ENCODE peak calls at places on chromosomes 11 and 22, in five cellular contexts. F is bronchial epithelial cell, V is IMR-90, W is body of pancreas, H is AG09319. M is an unnamed sample.

GRCh38 chr11:11732116-11732515 is 109.7 kb upstream of the USP47 start:
- DNase-seq in W (no peak), H (no peak), F (peak; percentile 26), V (peak; percentile 54), M (no peak)

GRCh38 chr11:27395556-27396258 is 32.7 kb upstream of the CCDC34 start:
- DNase-seq in V (peak; percentile 76), F (peak; percentile 85), W (peak; percentile 41), H (no peak), M (peak; percentile 39)

GRCh38 chr11:33912405-33913361 is 20.8 kb upstream of the LMO2 start:
- DNase-seq in H (peak; percentile 51), W (no peak), V (peak; percentile 90), F (peak; percentile 95), M (no peak)

GRCh38 chr11:107770546-107770945 is 58.7 kb upstream of the SLN start:
- DNase-seq in F (no peak), V (peak; percentile 19), W (no peak), H (no peak), M (no peak)

GRCh38 chr11:14148653-14149273 is 186.2 kb downstream of the SPON1 start:
- DNase-seq in W (no peak), F (peak; percentile 57), V (peak; percentile 44), H (peak; percentile 22), M (no peak)

GRCh38 chr22:38754247-38755154 is 1.3 kb downstream of the SUN2 start:
- DNase-seq in W (peak; percentile 87), V (peak; percentile 43), H (no peak), F (peak; percentile 73), M (peak; percentile 74)

GRCh38 chr11:96246718-96247540 is 96.1 kb downstream of the MAML2 start:
- DNase-seq in H (no peak), V (peak; percentile 83), F (peak; percentile 67), W (no peak), M (no peak)

GRCh38 chr11:126413426-126413825 is 57.9 kb downstream of the ST3GAL4 start:
- DNase-seq in F (no peak), H (no peak), V (no peak), W (no peak), M (no peak)

GRCh38 chr22:50529416-50530279 is at the start of gene TYMP:
- DNase-seq in H (no peak), V (no peak), F (peak; percentile 32), W (peak; percentile 44), M (peak; percentile 87)

GRCh38 chr11:111407652-111408051 is 28.6 kb upstream of the POU2AF1 start:
- DNase-seq in H (no peak), F (no peak), W (no peak), V (no peak), M (no peak)

GRCh38 chr22:48299801-48300200 is 1527.9 kb downstream of the BRD1 start:
- DNase-seq in H (no peak), F (no peak), W (no peak), V (no peak), M (no peak)

GRCh38 chr11:111365722-111366559 is 13.1 kb downstream of the POU2AF1 start:
- DNase-seq in F (no peak), H (no peak), W (no peak), V (no peak), M (no peak)

GRCh38 chr11:62726156-62727006 is 876 bp downstream of the HNRNPUL2 start:
- DNase-seq in V (no peak), F (no peak), H (no peak), W (peak; percentile 34), M (no peak)

GRCh38 chr11:125999234-125999880 is 53.5 kb downstream of the VSIG10L2 start:
- DNase-seq in W (no peak), F (no peak), H (no peak), V (no peak), M (no peak)

GRCh38 chr11:44949160-44950035 is 1.3 kb downstream of the TP53I11 start:
- DNase-seq in V (peak; percentile 42), W (peak; percentile 27), F (no peak), H (no peak), M (no peak)
- TF ChIP-seq CTCF in V (peak; percentile 57), W (peak; percentile 27), F (peak; percentile 51), H (peak; percentile 69), M (peak; percentile 29)

DNA sequence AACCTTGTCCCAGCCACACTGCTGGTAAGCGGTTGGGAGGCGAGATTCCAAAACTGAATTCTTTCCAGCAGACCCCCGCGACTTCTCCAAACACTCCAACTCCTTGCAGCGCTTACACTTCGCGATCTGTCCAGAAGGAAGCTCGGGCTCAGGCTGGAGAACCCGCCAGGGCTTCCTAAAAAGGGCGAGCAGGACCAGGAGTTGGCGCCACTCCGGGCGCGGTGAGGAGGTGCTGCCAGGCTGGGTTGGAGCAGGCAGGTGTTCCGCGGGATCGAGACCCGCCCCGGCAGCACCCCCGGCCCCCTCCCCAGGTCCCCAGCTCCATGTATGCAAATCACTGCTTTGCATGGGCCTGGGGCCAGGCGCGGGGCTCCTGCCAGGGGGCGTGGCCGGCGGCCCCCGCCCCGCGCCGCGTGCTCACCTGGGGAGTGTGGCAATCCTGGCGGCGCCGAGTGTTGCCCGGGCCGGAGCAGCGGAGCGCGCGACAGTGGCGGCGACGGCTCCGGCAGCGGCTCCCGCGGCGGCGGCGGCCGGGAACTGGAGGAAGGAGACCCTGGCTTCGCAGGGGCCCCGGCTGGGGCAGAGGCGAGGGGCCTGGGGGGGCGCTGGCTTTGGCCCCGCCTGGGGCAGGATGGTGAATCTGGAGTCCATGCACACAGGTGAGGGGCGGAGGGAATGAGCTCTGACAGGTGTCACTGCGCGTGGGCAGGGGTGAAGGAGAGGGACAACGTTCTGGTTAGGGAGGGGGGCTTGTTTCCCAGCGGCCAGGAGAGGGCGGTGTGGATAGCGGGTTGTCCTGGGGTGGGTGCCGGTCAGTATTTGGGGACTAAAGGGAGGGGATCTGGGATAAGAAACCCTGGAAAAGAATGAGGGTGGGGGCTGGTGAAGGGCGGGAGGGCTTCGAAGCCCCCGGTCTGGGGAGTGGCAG is at the start of gene POU2F3:
- DNase-seq in V (no peak), F (no peak), W (peak; percentile 45), H (no peak), M (peak; percentile 15)
- TF ChIP-seq CTCF in V (no peak), F (peak; percentile 47), W (peak; percentile 27), H (peak; percentile 8), M (peak; percentile 21)

GRCh38 chr11:26112190-26112715 is 219.7 kb upstream of the ANO3 start:
- DNase-seq in F (no peak), W (no peak), H (no peak), V (no peak), M (no peak)

GRCh38 chr11:26109658-26110393 is 222.1 kb upstream of the ANO3 start:
- DNase-seq in H (no peak), W (no peak), F (no peak), V (peak; percentile 47), M (no peak)

GRCh38 chr11:26105762-26106423 is 226.0 kb upstream of the ANO3 start:
- DNase-seq in F (no peak), H (no peak), W (no peak), V (no peak), M (no peak)

GRCh38 chr11:26102325-26102724 is 229.6 kb upstream of the ANO3 start:
- DNase-seq in W (no peak), F (no peak), H (no peak), V (no peak), M (no peak)

DNA sequence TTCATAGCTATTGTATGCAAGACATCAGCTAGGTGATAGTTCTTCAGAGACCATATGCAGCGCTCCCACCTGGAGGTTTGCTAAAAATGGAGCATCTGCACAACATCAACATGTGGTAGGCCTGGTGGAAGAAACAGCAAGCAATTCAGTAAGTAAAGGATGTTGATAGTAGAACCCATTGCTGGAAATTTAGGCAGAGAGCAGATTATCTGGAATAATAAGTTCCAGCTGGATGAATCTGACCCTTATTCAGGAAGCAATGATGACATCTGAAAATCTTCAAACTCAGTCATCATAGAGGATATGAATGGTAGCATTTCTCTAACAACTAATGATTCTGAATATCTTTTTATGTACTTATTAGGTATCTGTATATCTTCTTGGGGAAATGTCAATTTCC is 225.2 kb upstream of the ANO3 start:
- DNase-seq in V (no peak), H (no peak), F (no peak), W (no peak), M (no peak)
- TF ChIP-seq CTCF in V (no peak), H (no peak), F (no peak), W (no peak), M (no peak)

DNA sequence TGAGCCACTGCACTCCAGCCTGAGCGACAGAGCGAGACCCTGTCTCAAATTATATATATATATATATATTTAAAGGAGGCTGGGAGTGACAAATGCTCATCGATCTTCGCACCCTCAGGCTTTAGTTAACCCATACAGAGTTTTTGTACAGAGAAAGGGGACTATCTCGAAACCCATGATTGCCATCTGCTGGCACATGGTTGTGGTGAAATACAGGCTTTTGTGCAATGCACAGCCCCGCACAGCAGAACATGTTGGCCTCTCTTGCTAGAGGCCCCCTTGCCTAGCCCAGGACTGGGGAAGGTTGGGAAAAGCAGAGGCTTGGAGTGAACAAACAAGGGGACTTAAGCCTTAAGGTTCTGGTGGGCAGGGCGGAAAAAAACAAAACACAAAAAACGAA is 3.6 kb downstream of the MYBPC3 start:
- DNase-seq in F (no peak), V (peak; percentile 22), W (no peak), H (no peak), M (peak; percentile 12)
- TF ChIP-seq CTCF in F (peak; percentile 21), V (peak; percentile 14), W (no peak), H (peak; percentile 17), M (no peak)

GRCh38 chr11:70811483-70811882 is 413.2 kb downstream of the CTTN start:
- DNase-seq in H (no peak), V (no peak), W (no peak), F (no peak), M (no peak)
- TF ChIP-seq CTCF in H (no peak), V (no peak), W (no peak), F (no peak), M (no peak)

DNA sequence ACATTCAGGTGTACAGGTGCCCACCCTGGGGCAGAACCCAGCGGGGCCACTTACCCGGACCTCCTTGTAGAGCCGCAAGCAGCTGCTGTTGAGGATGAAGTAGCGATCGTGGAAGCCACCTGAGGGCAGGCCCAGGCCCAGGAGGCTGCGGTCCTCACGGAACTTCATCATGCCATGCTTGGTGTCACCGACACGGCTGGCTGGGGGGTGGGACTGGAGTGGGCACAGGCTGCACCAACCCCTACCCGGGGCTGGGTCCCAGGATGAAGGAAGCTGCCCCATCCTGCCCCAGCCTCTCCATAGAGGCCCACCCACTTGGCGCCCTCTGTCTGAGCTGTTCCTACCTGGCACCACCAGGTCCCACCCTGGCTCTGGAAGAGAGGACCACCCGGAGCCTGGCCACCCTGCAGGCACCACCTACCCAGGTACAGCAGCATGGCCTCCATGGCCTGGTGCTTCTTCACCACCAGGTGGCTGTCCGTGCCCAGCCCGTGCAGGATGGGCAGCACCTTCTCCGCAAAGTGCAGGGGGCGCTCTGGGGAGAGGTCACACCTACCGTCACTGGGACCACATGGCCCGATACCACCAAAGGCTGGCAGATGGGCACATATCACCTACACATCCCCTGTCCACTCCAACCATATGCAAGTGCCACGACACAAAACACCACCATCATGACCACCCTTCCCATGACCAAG is 19.2 kb upstream of the PDE2A start:
- DNase-seq in V (no peak), W (no peak), F (no peak), H (no peak), M (no peak)
- TF ChIP-seq CTCF in V (peak; percentile 13), W (no peak), F (no peak), H (no peak), M (no peak)

GRCh38 chr11:1008781-1009180 is 27.7 kb downstream of the MUC6 start:
- DNase-seq in F (no peak), V (no peak), H (no peak), W (no peak), M (no peak)

GRCh38 chr11:1006762-1007161 is 29.8 kb downstream of the MUC6 start:
- DNase-seq in F (no peak), V (no peak), W (peak; percentile 63), H (no peak), M (no peak)

GRCh38 chr11:1009371-1009770 is 27.1 kb downstream of the MUC6 start:
- DNase-seq in V (no peak), W (no peak), F (no peak), H (no peak), M (no peak)

GRCh38 chr11:1007279-1007678 is 29.2 kb downstream of the MUC6 start:
- DNase-seq in W (no peak), V (no peak), F (no peak), H (no peak), M (no peak)

GRCh38 chr11:1008001-1008400 is 28.5 kb downstream of the MUC6 start:
- DNase-seq in H (no peak), W (no peak), V (no peak), F (no peak), M (no peak)
- TF ChIP-seq CTCF in H (no peak), W (no peak), V (no peak), F (no peak), M (no peak)

M was measured in Calu3.